ENCODE peak calls at places on chromosome 17, in eight cellular contexts. J is aorta, S is coronary artery, E is NCI-H1092, L is mucosa of gallbladder, R is left kidney, Y is NCI-H2107, H is EL. G is an unnamed sample.

GRCh38 chr17:32625971-32626370 is 139.2 kb downstream of the CDK5R1 start:
- DNase-seq in H (no peak), S (no peak), Y (peak; percentile 18), J (no peak), E (peak; percentile 87), L (no peak), R (no peak), G (no peak)

GRCh38 chr17:32912218-32912897 is 15.6 kb upstream of the TMEM98 start:
- DNase-seq in E (no peak), R (peak; percentile 89), J (peak; percentile 84), S (no peak), H (peak; percentile 80), Y (no peak), L (peak; percentile 86), G (no peak)

GRCh38 chr17:37608369-37609169 is 649 bp downstream of the SYNRG start:
- DNase-seq in L (no peak), J (no peak), S (no peak), H (peak; percentile 63), E (peak; percentile 63), Y (no peak), R (peak; percentile 90), G (no peak)

GRCh38 chr17:70268383-70268782 is 99.1 kb downstream of the KCNJ2 start:
- DNase-seq in S (no peak), H (no peak), E (no peak), J (no peak), Y (no peak), R (no peak), L (no peak), G (no peak)

GRCh38 chr17:61848247-61848646 is 15.1 kb downstream of the BRIP1 start:
- DNase-seq in H (no peak), S (no peak), J (no peak), R (no peak), Y (no peak), L (no peak), E (no peak), G (no peak)

GRCh38 chr17:73272906-73273218 is 11.2 kb upstream of the CPSF4L start:
- DNase-seq in S (no peak), E (no peak), H (no peak), J (no peak), Y (no peak), L (no peak), R (peak; percentile 61), G (no peak)

GRCh38 chr17:7853693-7854043 is 1.2 kb upstream of the TMEM88 start:
- DNase-seq in E (no peak), R (no peak), H (no peak), S (peak; percentile 71), J (no peak), L (no peak), Y (no peak), G (no peak)

GRCh38 chr17:632551-632950 is 82.1 kb downstream of the VPS53 start:
- DNase-seq in Y (no peak), J (no peak), H (no peak), R (no peak), S (peak; percentile 33), L (peak; percentile 36), E (no peak), G (no peak)

GRCh38 chr17:42288985-42289862 is 926 bp downstream of the STAT5A start:
- DNase-seq in Y (no peak), L (no peak), S (peak; percentile 77), J (peak; percentile 68), E (no peak), H (no peak), R (no peak), G (no peak)

GRCh38 chr17:7241047-7241733 is 1.1 kb downstream of the GABARAP start:
- DNase-seq in E (no peak), Y (no peak), L (no peak), H (no peak), J (no peak), S (no peak), R (peak; percentile 61), G (no peak)

GRCh38 chr17:3659541-3660111 is 8.8 kb downstream of the TAX1BP3 start:
- DNase-seq in H (peak; percentile 87), J (peak; percentile 92), E (no peak), Y (no peak), L (peak; percentile 58), S (peak; percentile 85), R (peak; percentile 28), G (peak; percentile 81)

GRCh38 chr17:386145-386876 is 33.7 kb upstream of the RPH3AL start:
- DNase-seq in J (peak; percentile 84), Y (no peak), L (peak; percentile 79), H (peak; percentile 53), S (no peak), R (peak; percentile 86), E (no peak), G (no peak)

GRCh38 chr17:1783834-1784611 is 22.2 kb downstream of the SERPINF1 start:
- DNase-seq in J (peak; percentile 86), R (peak; percentile 78), E (no peak), Y (no peak), H (peak; percentile 47), L (peak; percentile 69), S (peak; percentile 95), G (peak; percentile 84)

G was measured in astrocyte of the cerebellum.